ENCODE peak calls at places on chromosomes 11 and 22, in ten cellular contexts. One of them, this sample, is unnamed.

GRCh38 chr11:96001037-96001436 is 77.1 kb upstream of the MTMR2 start:
- DNase-seq in coronary artery: peak; percentile 95
- DNase-seq in upper lobe of left lung: peak; percentile 29
- DNase-seq in uterus: peak; percentile 78
- DNase-seq in astrocyte of the spinal cord: peak; percentile 67
- DNase-seq in ovary: peak; percentile 87
- DNase-seq in OCI-LY7: no peak
- DNase-seq in keratinocyte: no peak
- DNase-seq in spleen: no peak
- DNase-seq in fibroblast of lung: peak; percentile 64
- DNase-seq in this sample: peak; percentile 70

GRCh38 chr11:115965754-115966504 is 461.7 kb upstream of the CADM1 start:
- DNase-seq in OCI-LY7: no peak
- DNase-seq in keratinocyte: no peak
- DNase-seq in uterus: no peak
- DNase-seq in spleen: no peak
- DNase-seq in coronary artery: no peak
- DNase-seq in upper lobe of left lung: peak; percentile 59
- DNase-seq in astrocyte of the spinal cord: no peak
- DNase-seq in fibroblast of lung: peak; percentile 85
- DNase-seq in ovary: no peak
- DNase-seq in this sample: no peak

GRCh38 chr11:62909107-62909894 is 11.9 kb downstream of the CHRM1 start:
- DNase-seq in upper lobe of left lung: peak; percentile 79
- DNase-seq in fibroblast of lung: peak; percentile 62
- DNase-seq in spleen: no peak
- DNase-seq in astrocyte of the spinal cord: peak; percentile 75
- DNase-seq in coronary artery: no peak
- DNase-seq in uterus: peak; percentile 70
- DNase-seq in OCI-LY7: peak; percentile 34
- DNase-seq in ovary: peak; percentile 40
- DNase-seq in keratinocyte: no peak
- DNase-seq in this sample: no peak

GRCh38 chr11:46901156-46901555 is 17.2 kb downstream of the LRP4 start:
- DNase-seq in fibroblast of lung: no peak
- DNase-seq in upper lobe of left lung: no peak
- DNase-seq in uterus: no peak
- DNase-seq in coronary artery: no peak
- DNase-seq in astrocyte of the spinal cord: no peak
- DNase-seq in keratinocyte: no peak
- DNase-seq in OCI-LY7: no peak
- DNase-seq in spleen: no peak
- DNase-seq in ovary: no peak
- DNase-seq in this sample: no peak

GRCh38 chr22:46686221-46686872 is 51.7 kb downstream of the CERK start:
- DNase-seq in ovary: peak; percentile 46
- DNase-seq in OCI-LY7: no peak
- DNase-seq in astrocyte of the spinal cord: no peak
- DNase-seq in coronary artery: no peak
- DNase-seq in keratinocyte: no peak
- DNase-seq in upper lobe of left lung: no peak
- DNase-seq in fibroblast of lung: no peak
- DNase-seq in uterus: no peak
- DNase-seq in spleen: peak; percentile 78
- DNase-seq in this sample: no peak

GRCh38 chr11:58762284-58763119 is 30.8 kb upstream of the GLYAT start:
- DNase-seq in upper lobe of left lung: no peak
- DNase-seq in coronary artery: no peak
- DNase-seq in uterus: no peak
- DNase-seq in astrocyte of the spinal cord: no peak
- DNase-seq in OCI-LY7: no peak
- DNase-seq in fibroblast of lung: no peak
- DNase-seq in ovary: no peak
- DNase-seq in keratinocyte: no peak
- DNase-seq in spleen: no peak
- DNase-seq in this sample: no peak

GRCh38 chr11:94776351-94777321 is 8.5 kb downstream of the AMOTL1 start:
- DNase-seq in keratinocyte: no peak
- DNase-seq in upper lobe of left lung: no peak
- DNase-seq in OCI-LY7: no peak
- DNase-seq in coronary artery: no peak
- DNase-seq in ovary: no peak
- DNase-seq in fibroblast of lung: peak; percentile 82
- DNase-seq in spleen: no peak
- DNase-seq in astrocyte of the spinal cord: peak; percentile 74
- DNase-seq in uterus: peak; percentile 32
- DNase-seq in this sample: peak; percentile 73

GRCh38 chr11:120680322-120680721 is 168.8 kb downstream of the GRIK4 start:
- DNase-seq in upper lobe of left lung: no peak
- DNase-seq in OCI-LY7: no peak
- DNase-seq in fibroblast of lung: no peak
- DNase-seq in keratinocyte: no peak
- DNase-seq in astrocyte of the spinal cord: no peak
- DNase-seq in ovary: no peak
- DNase-seq in coronary artery: no peak
- DNase-seq in spleen: no peak
- DNase-seq in uterus: no peak
- DNase-seq in this sample: no peak

GRCh38 chr11:79156031-79156430 is 284.8 kb downstream of the TENM4 start:
- DNase-seq in upper lobe of left lung: no peak
- DNase-seq in ovary: no peak
- DNase-seq in spleen: no peak
- DNase-seq in uterus: no peak
- DNase-seq in keratinocyte: peak; percentile 26
- DNase-seq in coronary artery: no peak
- DNase-seq in OCI-LY7: no peak
- DNase-seq in fibroblast of lung: no peak
- DNase-seq in astrocyte of the spinal cord: no peak
- DNase-seq in this sample: no peak

GRCh38 chr11:79165908-79166307 is 274.9 kb downstream of the TENM4 start:
- DNase-seq in astrocyte of the spinal cord: no peak
- DNase-seq in uterus: no peak
- DNase-seq in upper lobe of left lung: no peak
- DNase-seq in coronary artery: no peak
- DNase-seq in spleen: no peak
- DNase-seq in fibroblast of lung: no peak
- DNase-seq in OCI-LY7: no peak
- DNase-seq in keratinocyte: peak; percentile 13
- DNase-seq in ovary: no peak
- DNase-seq in this sample: no peak

GRCh38 chr11:79157738-79158137 is 283.1 kb downstream of the TENM4 start:
- DNase-seq in fibroblast of lung: no peak
- DNase-seq in OCI-LY7: no peak
- DNase-seq in keratinocyte: no peak
- DNase-seq in spleen: no peak
- DNase-seq in ovary: no peak
- DNase-seq in uterus: no peak
- DNase-seq in coronary artery: no peak
- DNase-seq in upper lobe of left lung: no peak
- DNase-seq in astrocyte of the spinal cord: no peak
- DNase-seq in this sample: no peak

GRCh38 chr11:79159657-79160450 is 281.0 kb downstream of the TENM4 start:
- DNase-seq in astrocyte of the spinal cord: no peak
- DNase-seq in fibroblast of lung: no peak
- DNase-seq in uterus: no peak
- DNase-seq in coronary artery: no peak
- DNase-seq in ovary: no peak
- DNase-seq in OCI-LY7: no peak
- DNase-seq in spleen: no peak
- DNase-seq in upper lobe of left lung: no peak
- DNase-seq in keratinocyte: no peak
- DNase-seq in this sample: no peak

DNA sequence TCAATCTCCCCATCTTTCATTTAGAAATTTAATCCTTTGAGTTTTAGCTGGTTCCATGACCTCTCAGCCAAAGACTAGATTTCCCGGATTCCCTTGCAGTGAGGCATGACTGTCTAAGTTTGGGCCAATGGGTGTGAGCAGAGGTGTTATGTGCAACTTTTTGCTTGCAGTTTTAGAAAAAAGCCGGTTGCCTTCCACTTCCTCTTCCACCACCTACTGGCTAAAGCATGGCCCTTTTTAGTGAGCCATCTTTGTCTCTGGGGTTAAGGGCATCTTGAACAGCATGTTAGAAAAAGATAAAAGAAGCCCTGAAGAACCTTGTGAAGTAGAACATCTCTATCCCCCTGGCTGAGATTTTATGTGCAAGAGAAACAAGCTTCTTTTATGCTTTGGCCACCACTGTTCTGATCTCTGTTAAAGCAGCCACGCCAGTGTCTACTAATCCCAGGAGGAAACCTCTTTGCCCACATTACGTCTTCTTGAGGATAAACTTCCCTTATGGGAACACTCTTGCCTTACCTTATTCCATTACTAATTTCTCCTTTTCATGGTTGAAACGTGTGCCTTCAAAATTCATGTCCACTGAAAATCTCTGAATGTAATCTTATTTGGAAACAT is 279.9 kb downstream of the TENM4 start:
- DNase-seq in OCI-LY7: no peak
- DNase-seq in upper lobe of left lung: no peak
- DNase-seq in astrocyte of the spinal cord: peak; percentile 23
- DNase-seq in keratinocyte: peak; percentile 26
- DNase-seq in fibroblast of lung: peak; percentile 45
- DNase-seq in uterus: no peak
- DNase-seq in ovary: no peak
- DNase-seq in spleen: no peak
- DNase-seq in coronary artery: no peak
- DNase-seq in this sample: no peak
- TF ChIP-seq CTCF in OCI-LY7: no peak
- TF ChIP-seq CTCF in upper lobe of left lung: no peak
- TF ChIP-seq CTCF in astrocyte of the spinal cord: peak; percentile 59
- TF ChIP-seq CTCF in keratinocyte: peak; percentile 77
- TF ChIP-seq CTCF in fibroblast of lung: peak; percentile 54
- TF ChIP-seq CTCF in uterus: no peak
- TF ChIP-seq CTCF in ovary: no peak
- TF ChIP-seq CTCF in spleen: no peak
- TF ChIP-seq CTCF in coronary artery: no peak
- TF ChIP-seq CTCF in this sample: no peak

DNA sequence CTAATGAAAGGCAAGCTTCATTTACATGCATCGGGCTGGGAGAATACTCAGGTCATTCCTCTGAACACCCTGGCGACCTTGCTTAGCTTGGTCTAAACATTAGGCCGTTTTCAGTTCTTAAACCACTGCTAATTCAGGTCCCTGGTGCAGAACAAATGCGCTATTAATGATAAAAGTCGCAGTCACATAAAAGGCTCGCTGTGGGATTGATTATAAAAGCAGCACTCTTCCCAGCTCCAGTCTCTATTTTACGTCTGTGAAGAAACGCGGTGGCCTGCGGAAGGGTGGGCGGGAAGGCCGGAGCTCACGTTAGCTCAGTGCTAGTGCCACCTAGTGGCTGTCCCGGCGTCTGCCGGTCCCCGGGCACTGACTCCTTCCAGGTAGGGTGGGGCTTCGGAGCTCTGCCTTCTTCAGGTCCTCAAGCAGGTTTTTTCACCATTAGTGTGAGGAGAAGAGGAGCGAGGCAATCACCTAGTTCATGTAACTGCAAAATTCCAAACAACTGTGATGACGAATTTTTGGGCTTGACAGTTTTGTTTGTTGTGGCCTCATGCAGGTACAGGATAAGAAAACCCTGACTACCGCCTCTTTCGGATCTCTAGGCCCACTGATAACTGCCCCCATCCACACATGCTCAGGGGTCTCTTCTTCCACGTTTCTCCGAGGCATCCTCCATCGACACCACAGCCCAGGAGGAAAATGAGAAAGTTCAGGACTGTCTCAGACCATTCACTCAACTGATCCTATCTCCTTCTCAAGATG is 66.5 kb upstream of the CLMP start:
- DNase-seq in upper lobe of left lung: peak; percentile 86
- DNase-seq in fibroblast of lung: peak; percentile 61
- DNase-seq in uterus: peak; percentile 64
- DNase-seq in spleen: peak; percentile 91
- DNase-seq in keratinocyte: peak; percentile 25
- DNase-seq in OCI-LY7: peak; percentile 80
- DNase-seq in coronary artery: peak; percentile 77
- DNase-seq in ovary: peak; percentile 81
- DNase-seq in astrocyte of the spinal cord: peak; percentile 76
- DNase-seq in this sample: no peak
- H3K4me3 ChIP-seq in upper lobe of left lung: peak overlapping the region; percentile 38
- H3K4me3 ChIP-seq in fibroblast of lung: no peak overlapping the region
- H3K4me3 ChIP-seq in uterus: peak overlapping the region; percentile 16
- H3K4me3 ChIP-seq in spleen: no peak overlapping the region
- H3K4me3 ChIP-seq in keratinocyte: no peak overlapping the region
- H3K4me3 ChIP-seq in OCI-LY7: no peak overlapping the region
- H3K4me3 ChIP-seq in coronary artery: peak overlapping the region; percentile 59
- H3K4me3 ChIP-seq in ovary: no peak overlapping the region
- H3K4me3 ChIP-seq in astrocyte of the spinal cord: no peak overlapping the region
- H3K4me3 ChIP-seq in this sample: peak overlapping the region; percentile 1

GRCh38 chr22:44991218-44991617 is 18.6 kb downstream of the PHF21B start:
- DNase-seq in uterus: no peak
- DNase-seq in upper lobe of left lung: no peak
- DNase-seq in ovary: no peak
- DNase-seq in coronary artery: no peak
- DNase-seq in astrocyte of the spinal cord: no peak
- DNase-seq in OCI-LY7: no peak
- DNase-seq in spleen: no peak
- DNase-seq in fibroblast of lung: no peak
- DNase-seq in keratinocyte: no peak
- DNase-seq in this sample: no peak

GRCh38 chr22:44992166-44992565 is 17.6 kb downstream of the PHF21B start:
- DNase-seq in upper lobe of left lung: no peak
- DNase-seq in fibroblast of lung: no peak
- DNase-seq in coronary artery: no peak
- DNase-seq in ovary: no peak
- DNase-seq in OCI-LY7: no peak
- DNase-seq in uterus: no peak
- DNase-seq in spleen: no peak
- DNase-seq in astrocyte of the spinal cord: no peak
- DNase-seq in keratinocyte: no peak
- DNase-seq in this sample: no peak

GRCh38 chr22:44990328-44990727 is 19.5 kb downstream of the PHF21B start:
- DNase-seq in coronary artery: no peak
- DNase-seq in upper lobe of left lung: no peak
- DNase-seq in OCI-LY7: no peak
- DNase-seq in spleen: no peak
- DNase-seq in ovary: no peak
- DNase-seq in astrocyte of the spinal cord: no peak
- DNase-seq in fibroblast of lung: no peak
- DNase-seq in uterus: no peak
- DNase-seq in keratinocyte: no peak
- DNase-seq in this sample: no peak

GRCh38 chr22:44988671-44989070 is 21.1 kb downstream of the PHF21B start:
- DNase-seq in coronary artery: no peak
- DNase-seq in keratinocyte: no peak
- DNase-seq in uterus: no peak
- DNase-seq in fibroblast of lung: no peak
- DNase-seq in astrocyte of the spinal cord: no peak
- DNase-seq in OCI-LY7: no peak
- DNase-seq in ovary: no peak
- DNase-seq in spleen: no peak
- DNase-seq in upper lobe of left lung: no peak
- DNase-seq in this sample: no peak

DNA sequence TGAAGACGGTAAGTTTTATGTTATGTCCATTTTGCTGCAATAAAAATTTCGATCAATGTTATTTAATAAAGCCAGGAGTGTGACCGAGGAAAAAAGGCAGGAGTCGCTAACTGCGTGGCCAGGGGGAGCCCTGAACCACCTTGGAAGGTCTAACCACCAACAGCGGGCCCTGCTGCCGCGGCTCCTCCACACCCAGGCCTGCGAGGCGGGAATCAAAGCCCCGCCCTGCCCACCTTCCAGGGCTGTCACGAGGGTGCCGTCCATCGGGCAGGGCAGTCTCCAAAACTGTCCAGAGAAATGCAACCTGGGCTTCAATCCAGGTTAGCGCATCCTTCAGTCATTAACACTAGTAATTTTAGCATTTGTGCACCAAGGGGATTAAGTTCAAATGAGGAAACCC is 19.0 kb downstream of the PHF21B start:
- DNase-seq in coronary artery: no peak
- DNase-seq in keratinocyte: no peak
- DNase-seq in ovary: no peak
- DNase-seq in astrocyte of the spinal cord: no peak
- DNase-seq in uterus: no peak
- DNase-seq in upper lobe of left lung: no peak
- DNase-seq in fibroblast of lung: no peak
- DNase-seq in spleen: no peak
- DNase-seq in OCI-LY7: no peak
- DNase-seq in this sample: no peak
- TF ChIP-seq CTCF in coronary artery: no peak
- TF ChIP-seq CTCF in keratinocyte: no peak
- TF ChIP-seq CTCF in ovary: no peak
- TF ChIP-seq CTCF in astrocyte of the spinal cord: no peak
- TF ChIP-seq CTCF in uterus: no peak
- TF ChIP-seq CTCF in upper lobe of left lung: no peak
- TF ChIP-seq CTCF in fibroblast of lung: no peak
- TF ChIP-seq CTCF in spleen: no peak
- TF ChIP-seq CTCF in OCI-LY7: no peak
- TF ChIP-seq CTCF in this sample: no peak

GRCh38 chr11:13929551-13929950 is 33.0 kb upstream of the SPON1 start:
- DNase-seq in keratinocyte: no peak
- DNase-seq in astrocyte of the spinal cord: no peak
- DNase-seq in OCI-LY7: no peak
- DNase-seq in upper lobe of left lung: no peak
- DNase-seq in fibroblast of lung: no peak
- DNase-seq in coronary artery: no peak
- DNase-seq in spleen: no peak
- DNase-seq in uterus: no peak
- DNase-seq in ovary: no peak
- DNase-seq in this sample: no peak
- H3K4me3 ChIP-seq in keratinocyte: no peak overlapping the region
- H3K4me3 ChIP-seq in astrocyte of the spinal cord: no peak overlapping the region
- H3K4me3 ChIP-seq in OCI-LY7: no peak overlapping the region
- H3K4me3 ChIP-seq in upper lobe of left lung: no peak overlapping the region
- H3K4me3 ChIP-seq in fibroblast of lung: no peak overlapping the region
- H3K4me3 ChIP-seq in coronary artery: no peak overlapping the region
- H3K4me3 ChIP-seq in spleen: no peak overlapping the region
- H3K4me3 ChIP-seq in uterus: no peak overlapping the region
- H3K4me3 ChIP-seq in ovary: no peak overlapping the region
- H3K4me3 ChIP-seq in this sample: no peak overlapping the region

This sample was measured in AG09309.